ENCODE peak calls at places on chromosomes 7 and 10, in seven cellular contexts. V, S, T, O, U, W and G are unnamed samples. For H3K4me1, the result is how much of the 10 kb centered on the place peaks cover.

GRCh38 chr10:1171586-1171985 is 115.4 kb downstream of the WDR37 start:
- DNase-seq in V (no peak), T (no peak), S (peak), O (no peak), W (no peak), U (no peak), G (no peak)

GRCh38 chr10:118873080-118873737 is 118.4 kb upstream of the CACUL1 start:
- DNase-seq in U (no peak), S (no peak), V (no peak), O (no peak), W (no peak), T (no peak), G (no peak)

GRCh38 chr7:86846494-86847190 is 202.9 kb downstream of the GRM3 start:
- DNase-seq in V (no peak), S (no peak), T (no peak), O (no peak), W (no peak), U (no peak), G (no peak)

GRCh38 chr7:117941138-117941810 is 68.0 kb upstream of the CTTNBP2 start:
- DNase-seq in W (no peak), S (no peak), T (no peak), V (no peak), O (no peak), U (no peak), G (no peak)

GRCh38 chr7:152333134-152333533 is 102.7 kb downstream of the KMT2C start:
- DNase-seq in V (no peak), O (no peak), U (no peak), S (no peak), T (no peak), W (no peak), G (no peak)

GRCh38 chr10:77925410-77925794 is 1.2 kb downstream of the DLG5 start:
- DNase-seq in O (peak), S (no peak), T (peak), V (no peak), U (no peak), W (peak), G (peak)

GRCh38 chr7:155424301-155425010 is 33.5 kb upstream of the EN2 start:
- DNase-seq in U (no peak), O (no peak), W (no peak), T (no peak), S (no peak), V (no peak), G (no peak)

GRCh38 chr10:69384320-69384719 is 32.4 kb downstream of the TACR2 start:
- DNase-seq in U (no peak), W (no peak), S (no peak), V (no peak), T (no peak), O (no peak), G (no peak)

GRCh38 chr7:154310114-154310513 is 257.9 kb downstream of the DPP6 start:
- DNase-seq in W (no peak), T (no peak), U (no peak), V (no peak), O (no peak), S (no peak), G (no peak)

GRCh38 chr10:130960531-130960930 is 351.0 kb downstream of the TCERG1L start:
- DNase-seq in T (no peak), O (no peak), U (no peak), W (no peak), V (no peak), S (no peak), G (no peak)

GRCh38 chr10:24821986-24822385 is 98.3 kb upstream of the ARHGAP21 start:
- DNase-seq in V (no peak), U (peak), T (no peak), W (no peak), S (no peak), O (no peak), G (no peak)

GRCh38 chr10:48773580-48773979 is 88.9 kb downstream of the WDFY4 start:
- DNase-seq in V (no peak), W (no peak), T (no peak), U (no peak), O (no peak), S (no peak), G (no peak)

GRCh38 chr10:66564341-66564740 is 361.5 kb upstream of the LRRTM3 start:
- DNase-seq in U (no peak), S (no peak), T (no peak), W (no peak), O (no peak), V (no peak), G (no peak)

GRCh38 chr7:417625-417889 is 102.1 kb downstream of the PDGFA start:
- DNase-seq in O (no peak), W (no peak), T (no peak), S (no peak), V (no peak), U (no peak), G (no peak)

GRCh38 chr7:50610521-50611277 is 45.5 kb upstream of the DDC start:
- DNase-seq in U (no peak), O (no peak), T (no peak), W (peak), S (no peak), V (no peak), G (no peak)

GRCh38 chr7:8217200-8218068 is 44.5 kb downstream of the ICA1 start:
- DNase-seq in U (peak), W (peak), S (no peak), O (no peak), T (peak), V (no peak), G (no peak)

GRCh38 chr7:117751775-117752174 is 121.5 kb downstream of the CTTNBP2 start:
- DNase-seq in W (no peak), U (no peak), V (no peak), O (no peak), T (no peak), S (no peak), G (no peak)

GRCh38 chr7:101402081-101402779 is 39.6 kb downstream of the COL26A1 start:
- DNase-seq in V (no peak), W (peak), S (no peak), U (no peak), T (peak), O (no peak), G (no peak)

GRCh38 chr10:71040326-71040725 is 152.0 kb upstream of the PCBD1 start:
- DNase-seq in V (no peak), U (no peak), T (no peak), W (no peak), O (no peak), S (no peak), G (no peak)

GRCh38 chr10:61821153-61821552 is 80.3 kb upstream of the ARID5B start:
- DNase-seq in V (no peak), T (no peak), O (no peak), W (no peak), U (no peak), S (no peak), G (no peak)

GRCh38 chr7:88233828-88234227 is 14.0 kb upstream of the SRI start:
- DNase-seq in S (no peak), W (no peak), V (no peak), O (no peak), T (no peak), U (no peak), G (no peak)

GRCh38 chr7:33062023-33062781 is at the start of gene NT5C3A:
- DNase-seq in S (peak), V (peak), W (peak), O (peak), T (peak), U (no peak), G (peak)

GRCh38 chr10:132101529-132101928 is 35.8 kb downstream of the JAKMIP3 start:
- DNase-seq in U (no peak), T (no peak), S (no peak), W (no peak), O (no peak), V (no peak), G (peak)

GRCh38 chr7:155486783-155487508 is 29.0 kb downstream of the EN2 start:
- DNase-seq in O (no peak), S (no peak), T (no peak), U (no peak), W (no peak), V (no peak), G (peak)

GRCh38 chr7:18667466-18667865 is 171.9 kb downstream of the HDAC9 start:
- DNase-seq in W (peak), T (no peak), V (no peak), O (no peak), S (no peak), U (peak), G (no peak)

GRCh38 chr7:51477323-51477722 is 160.7 kb upstream of the COBL start:
- DNase-seq in V (no peak), W (no peak), O (no peak), S (no peak), U (no peak), T (no peak), G (no peak)

GRCh38 chr7:77316219-77316978 is 99.8 kb downstream of the GSAP start:
- DNase-seq in W (no peak), O (no peak), T (no peak), U (no peak), V (no peak), S (no peak), G (no peak)

GRCh38 chr7:100247152-100247757 is 27.5 kb downstream of the PVRIG start:
- DNase-seq in V (peak), T (peak), W (peak), S (peak), O (no peak), U (peak), G (no peak)

GRCh38 chr10:36885746-36886145 is 239.7 kb upstream of the ANKRD30A start:
- DNase-seq in O (no peak), U (no peak), S (no peak), T (no peak), V (no peak), W (no peak), G (no peak)

GRCh38 chr7:80440908-80441307 is 71.0 kb downstream of the GNAT3 start:
- DNase-seq in U (no peak), S (no peak), T (no peak), W (no peak), V (no peak), O (no peak), G (no peak)

GRCh38 chr10:43679509-43679908 is 30.8 kb upstream of the ZNF32 start:
- DNase-seq in S (peak), W (no peak), O (peak), T (peak), U (no peak), V (peak), G (no peak)

GRCh38 chr7:44235582-44236332 is 35.0 kb downstream of the YKT6 start:
- DNase-seq in V (no peak), S (no peak), W (no peak), O (no peak), T (no peak), U (no peak), G (no peak)

GRCh38 chr7:1232623-1233327 is at the start of gene UNCX:
- DNase-seq in U (no peak), V (no peak), S (no peak), W (no peak), T (no peak), O (no peak), G (no peak)

GRCh38 chr7:106421181-106421762 is 136.5 kb upstream of the NAMPT start:
- DNase-seq in S (peak), V (peak), T (peak), W (peak), O (peak), U (no peak), G (peak)

DNA sequence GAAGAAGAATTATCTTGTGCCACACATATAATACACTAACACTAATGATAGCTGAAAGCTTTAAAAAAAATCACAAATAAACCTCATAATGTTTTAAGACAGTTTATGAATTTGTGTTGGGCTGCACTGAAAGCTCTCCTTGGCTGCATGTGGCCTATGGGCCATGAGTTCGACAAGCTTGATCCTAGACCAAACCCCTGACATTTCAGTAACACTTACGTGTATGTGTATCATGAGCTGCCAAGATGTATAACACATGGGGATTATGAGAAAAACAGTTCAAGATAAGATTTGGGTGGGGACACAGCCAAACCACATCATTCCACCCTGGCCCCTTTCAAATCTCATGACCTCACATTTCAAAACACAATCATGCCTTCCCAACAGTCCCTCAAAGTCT is 823.8 kb downstream of the PCDH15 start:
- DNase-seq in V (no peak), S (no peak), W (no peak), U (no peak), T (no peak), O (no peak), G (no peak)
- H3K4me1 ChIP-seq in V (under half), S (under half), W (under half), U (under half), T (under half), O (under half), G (under half)

GRCh38 chr10:73731588-73732375 is 12.4 kb upstream of the SEC24C start:
- DNase-seq in O (no peak), W (no peak), V (no peak), S (no peak), T (no peak), U (no peak), G (no peak)

GRCh38 chr10:73732426-73732825 is 11.7 kb upstream of the SEC24C start:
- DNase-seq in W (no peak), O (no peak), V (no peak), S (no peak), T (no peak), U (no peak), G (no peak)

GRCh38 chr10:73734028-73734720 is 10.0 kb upstream of the SEC24C start:
- DNase-seq in V (no peak), S (no peak), U (no peak), O (no peak), T (no peak), W (no peak), G (no peak)

GRCh38 chr10:73732931-73733623 is 11.1 kb upstream of the SEC24C start:
- DNase-seq in V (no peak), U (no peak), O (no peak), S (no peak), T (no peak), W (no peak), G (no peak)

GRCh38 chr10:73730153-73730906 is 13.8 kb upstream of the SEC24C start:
- DNase-seq in S (peak), T (peak), V (peak), W (peak), U (peak), O (peak), G (peak)
- TF ChIP-seq POLR2A in S (peak), T (peak), V (peak), W (peak), U (peak), O (peak), G (no peak)

GRCh38 chr10:102945449-102945848 is 27.4 kb downstream of the CNNM2 start:
- DNase-seq in S (no peak), U (no peak), W (no peak), O (no peak), V (no peak), T (no peak), G (no peak)
- H3K4me1 ChIP-seq in S (under half), U (under half), W (under half), O (under half), V (under half), T (under half), G (under half)

GRCh38 chr7:151251926-151252835 is 3.7 kb upstream of the SMARCD3 start:
- DNase-seq in V (no peak), U (no peak), S (no peak), T (no peak), W (peak), O (peak), G (peak)
- TF ChIP-seq POLR2A in V (peak), U (peak), S (no peak), T (peak), W (peak), O (no peak), G (no peak)